ENCODE peak calls at places on chromosomes 13 and 19, in five cellular contexts. One of them, this sample, is unnamed.

GRCh38 chr19:48539503-48540096 is 12.4 kb upstream of the SULT2B1 start:
- DNase-seq in neuronal stem cell: no peak
- DNase-seq in H9: no peak
- DNase-seq in mesenchymal stem cell: peak
- DNase-seq in H1: no peak
- DNase-seq in this sample: peak

GRCh38 chr19:13670846-13671245 is 93.5 kb upstream of the MRI1 start:
- DNase-seq in H9: no peak
- DNase-seq in neuronal stem cell: no peak
- DNase-seq in mesenchymal stem cell: no peak
- DNase-seq in H1: no peak
- DNase-seq in this sample: no peak

GRCh38 chr13:99955747-99956472 is 15.7 kb downstream of the ZIC5 start:
- DNase-seq in H1: no peak
- DNase-seq in H9: peak
- DNase-seq in mesenchymal stem cell: no peak
- DNase-seq in neuronal stem cell: no peak
- DNase-seq in this sample: no peak

GRCh38 chr13:111658150-111659100 is 338.0 kb downstream of the TEX29 start:
- DNase-seq in H1: no peak
- DNase-seq in mesenchymal stem cell: no peak
- DNase-seq in H9: peak
- DNase-seq in neuronal stem cell: peak
- DNase-seq in this sample: no peak

GRCh38 chr19:6472713-6473112 is 8.6 kb downstream of the CRB3 start:
- DNase-seq in mesenchymal stem cell: no peak
- DNase-seq in H9: no peak
- DNase-seq in H1: no peak
- DNase-seq in neuronal stem cell: no peak
- DNase-seq in this sample: peak

GRCh38 chr13:24176351-24177101 is 16.0 kb downstream of the SPATA13 start:
- DNase-seq in H9: no peak
- DNase-seq in neuronal stem cell: no peak
- DNase-seq in H1: no peak
- DNase-seq in mesenchymal stem cell: no peak
- DNase-seq in this sample: no peak

GRCh38 chr13:113731192-113732175 is 27.5 kb upstream of the TMEM255B start:
- DNase-seq in neuronal stem cell: no peak
- DNase-seq in H9: no peak
- DNase-seq in H1: no peak
- DNase-seq in mesenchymal stem cell: no peak
- DNase-seq in this sample: no peak

GRCh38 chr13:80473695-80474094 is 132.8 kb upstream of the SPRY2 start:
- DNase-seq in neuronal stem cell: no peak
- DNase-seq in mesenchymal stem cell: peak
- DNase-seq in H9: no peak
- DNase-seq in H1: no peak
- DNase-seq in this sample: no peak

GRCh38 chr19:18416778-18417249 is 2.4 kb upstream of the SSBP4 start:
- DNase-seq in H9: peak
- DNase-seq in neuronal stem cell: peak
- DNase-seq in H1: no peak
- DNase-seq in mesenchymal stem cell: peak
- DNase-seq in this sample: peak

GRCh38 chr19:33477781-33478180 is 43.8 kb downstream of the PEPD start:
- DNase-seq in neuronal stem cell: no peak
- DNase-seq in H1: no peak
- DNase-seq in mesenchymal stem cell: no peak
- DNase-seq in H9: no peak
- DNase-seq in this sample: no peak

GRCh38 chr13:75091185-75091584 is 390.8 kb downstream of the TBC1D4 start:
- DNase-seq in H9: no peak
- DNase-seq in neuronal stem cell: no peak
- DNase-seq in H1: no peak
- DNase-seq in mesenchymal stem cell: no peak
- DNase-seq in this sample: no peak

GRCh38 chr19:55681131-55682087 is 6.4 kb downstream of the EPN1 start:
- DNase-seq in H9: no peak
- DNase-seq in neuronal stem cell: no peak
- DNase-seq in H1: no peak
- DNase-seq in mesenchymal stem cell: no peak
- DNase-seq in this sample: no peak

DNA sequence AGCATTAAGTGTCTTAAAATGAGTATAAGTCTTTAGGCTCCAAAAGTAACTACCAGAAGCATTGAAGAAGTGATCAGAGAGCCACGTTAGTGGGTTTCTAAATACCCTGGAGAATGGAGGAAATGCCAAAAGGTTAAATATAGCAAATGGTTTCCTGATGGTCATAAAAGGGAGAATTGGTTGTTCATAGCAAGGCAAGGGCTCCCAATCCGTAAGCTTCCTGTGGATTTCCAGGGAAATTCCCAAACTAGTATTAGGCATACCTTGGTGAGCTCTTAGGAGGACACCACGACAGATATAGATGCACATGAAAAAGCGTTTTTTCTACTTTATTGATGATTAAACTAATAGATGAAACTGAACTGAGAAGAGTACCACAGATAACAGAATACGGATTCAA is 410.9 kb downstream of the FOXO1 start:
- DNase-seq in mesenchymal stem cell: no peak
- DNase-seq in H1: no peak
- DNase-seq in H9: no peak
- DNase-seq in neuronal stem cell: no peak
- DNase-seq in this sample: no peak
- H4K91ac ChIP-seq in mesenchymal stem cell: no peak
- H4K91ac ChIP-seq in H1: no peak
- H4K91ac ChIP-seq in H9: no peak
- H4K91ac ChIP-seq in neuronal stem cell: no peak
- H4K91ac ChIP-seq in this sample: no peak

GRCh38 chr13:94739235-94739634 is 26.9 kb upstream of the SOX21 start:
- DNase-seq in H1: no peak
- DNase-seq in neuronal stem cell: no peak
- DNase-seq in mesenchymal stem cell: no peak
- DNase-seq in H9: no peak
- DNase-seq in this sample: no peak
- H2BK12ac ChIP-seq in H1: no peak
- H2BK12ac ChIP-seq in neuronal stem cell: no peak
- H2BK12ac ChIP-seq in mesenchymal stem cell: no peak
- H2BK12ac ChIP-seq in H9: no peak
- H2BK12ac ChIP-seq in this sample: no peak

DNA sequence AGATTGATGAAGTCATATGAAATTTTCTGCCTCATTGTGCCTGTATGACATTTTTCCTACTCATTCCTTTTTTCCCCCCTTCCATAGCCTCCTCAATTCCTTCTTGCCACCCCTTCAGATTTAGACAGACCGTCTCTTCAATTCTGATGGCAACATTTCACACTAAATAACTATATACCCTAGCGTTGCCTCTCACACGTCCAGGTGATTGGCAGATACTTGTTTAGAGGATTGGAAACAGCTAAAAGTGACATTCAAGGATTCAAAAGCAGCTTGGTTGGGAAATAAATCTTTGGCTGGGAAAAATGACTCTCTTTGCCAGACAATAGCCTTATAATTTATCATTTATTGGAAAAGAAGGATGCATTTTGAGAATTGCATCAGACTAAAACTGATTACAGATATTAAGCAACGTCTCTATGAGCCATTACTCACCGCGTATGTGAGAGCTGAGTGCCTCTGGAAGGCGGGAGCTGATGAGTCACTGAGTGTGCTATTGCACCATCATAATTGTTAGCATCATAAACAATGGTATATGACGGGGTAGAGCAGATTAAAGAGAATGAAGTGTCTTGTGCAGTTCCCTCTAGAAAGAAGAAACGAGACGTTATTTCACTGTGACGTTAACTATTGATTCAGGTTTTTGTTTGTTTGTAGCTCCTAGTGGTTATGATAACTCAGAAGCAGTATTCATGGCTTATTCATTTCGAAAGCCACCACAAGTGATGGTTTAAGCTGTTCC is 61.1 kb upstream of the FAM216B start:
- DNase-seq in H1: no peak
- DNase-seq in neuronal stem cell: no peak
- DNase-seq in H9: no peak
- DNase-seq in mesenchymal stem cell: peak
- DNase-seq in this sample: peak
- H4K8ac ChIP-seq in H1: no peak
- H4K8ac ChIP-seq in neuronal stem cell: no peak
- H4K8ac ChIP-seq in H9: no peak
- H4K8ac ChIP-seq in mesenchymal stem cell: no peak
- H4K8ac ChIP-seq in this sample: peak

DNA sequence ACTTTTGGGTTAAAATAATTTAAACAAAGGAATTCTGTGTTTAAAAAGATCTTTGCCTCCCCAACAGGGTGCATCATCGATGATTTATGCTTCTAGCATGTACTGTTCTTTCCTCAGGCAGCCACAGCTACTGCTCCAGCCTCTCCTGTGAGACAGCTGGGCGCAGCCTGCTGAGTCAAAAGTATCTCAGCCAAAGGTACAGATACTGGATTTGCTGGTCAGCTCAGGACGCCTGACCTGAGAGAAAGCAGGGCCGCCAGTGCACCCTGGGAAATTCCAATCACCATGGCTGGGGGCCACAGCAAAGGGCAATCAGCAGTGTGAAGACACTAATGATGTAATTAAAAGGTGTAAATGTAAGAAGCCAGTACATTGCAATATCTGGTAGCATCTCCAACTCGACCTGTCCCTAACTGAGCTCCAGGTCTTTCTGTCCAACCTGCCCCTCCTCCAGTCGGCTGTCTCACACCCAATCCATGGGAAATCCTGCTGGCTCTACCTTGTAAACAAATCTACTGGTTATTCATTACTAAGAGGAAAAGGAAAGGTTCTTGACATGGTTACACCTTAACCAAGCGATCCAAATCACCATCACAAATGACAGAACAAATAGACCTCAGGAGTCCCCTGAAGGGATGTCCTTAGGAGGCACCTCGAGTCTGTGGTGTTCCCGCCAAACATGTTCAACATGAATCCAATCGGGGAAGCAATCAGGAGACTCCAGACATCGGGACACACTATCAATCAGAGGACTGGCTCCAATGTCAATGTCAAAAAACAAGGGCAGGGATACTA is 7.3 kb downstream of the OPA3 start:
- DNase-seq in neuronal stem cell: no peak
- DNase-seq in H9: no peak
- DNase-seq in mesenchymal stem cell: peak
- DNase-seq in H1: no peak
- DNase-seq in this sample: peak
- H4K91ac ChIP-seq in neuronal stem cell: no peak
- H4K91ac ChIP-seq in H9: no peak
- H4K91ac ChIP-seq in mesenchymal stem cell: no peak
- H4K91ac ChIP-seq in H1: no peak
- H4K91ac ChIP-seq in this sample: no peak

GRCh38 chr13:62125451-62125850 is 709.8 kb upstream of the PCDH20 start:
- DNase-seq in H1: no peak
- DNase-seq in neuronal stem cell: no peak
- DNase-seq in mesenchymal stem cell: no peak
- DNase-seq in H9: no peak
- DNase-seq in this sample: no peak

GRCh38 chr13:62129000-62129551 is 713.4 kb upstream of the PCDH20 start:
- DNase-seq in neuronal stem cell: no peak
- DNase-seq in H9: no peak
- DNase-seq in H1: no peak
- DNase-seq in mesenchymal stem cell: no peak
- DNase-seq in this sample: no peak

GRCh38 chr13:62130016-62130970 is 714.6 kb upstream of the PCDH20 start:
- DNase-seq in mesenchymal stem cell: no peak
- DNase-seq in neuronal stem cell: peak
- DNase-seq in H9: no peak
- DNase-seq in H1: no peak
- DNase-seq in this sample: no peak

GRCh38 chr13:62123409-62123808 is 707.8 kb upstream of the PCDH20 start:
- DNase-seq in H1: no peak
- DNase-seq in H9: no peak
- DNase-seq in neuronal stem cell: no peak
- DNase-seq in mesenchymal stem cell: no peak
- DNase-seq in this sample: no peak

DNA sequence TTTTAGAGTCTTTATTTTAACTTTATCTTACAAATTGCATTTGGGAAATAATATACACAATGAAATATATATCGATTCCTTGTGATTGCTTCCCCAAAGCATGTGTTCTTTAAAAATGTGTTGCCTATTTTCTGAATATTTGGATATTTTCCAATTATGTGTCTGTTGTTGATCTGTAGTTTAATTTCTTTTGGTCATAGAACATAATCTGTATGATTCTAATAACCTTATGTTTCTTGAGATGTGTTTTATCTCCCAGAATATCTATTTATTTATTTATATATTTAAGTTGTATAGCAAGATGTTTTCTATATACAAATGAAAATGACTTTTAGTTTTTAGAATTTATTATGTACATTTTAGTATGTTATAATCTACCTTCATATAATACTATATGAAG is 710.8 kb upstream of the PCDH20 start:
- DNase-seq in neuronal stem cell: no peak
- DNase-seq in H9: no peak
- DNase-seq in mesenchymal stem cell: no peak
- DNase-seq in H1: no peak
- DNase-seq in this sample: no peak
- H2BK12ac ChIP-seq in neuronal stem cell: no peak
- H2BK12ac ChIP-seq in H9: no peak
- H2BK12ac ChIP-seq in mesenchymal stem cell: no peak
- H2BK12ac ChIP-seq in H1: no peak
- H2BK12ac ChIP-seq in this sample: no peak

GRCh38 chr13:27171244-27171829 is at the start of gene USP12:
- DNase-seq in neuronal stem cell: no peak
- DNase-seq in H9: peak
- DNase-seq in H1: no peak
- DNase-seq in mesenchymal stem cell: peak
- DNase-seq in this sample: no peak
- H4K8ac ChIP-seq in neuronal stem cell: no peak
- H4K8ac ChIP-seq in H9: no peak
- H4K8ac ChIP-seq in H1: peak
- H4K8ac ChIP-seq in mesenchymal stem cell: peak
- H4K8ac ChIP-seq in this sample: peak

GRCh38 chr19:21143846-21144245 is 2.0 kb downstream of the ZNF431 start:
- DNase-seq in neuronal stem cell: no peak
- DNase-seq in mesenchymal stem cell: peak
- DNase-seq in H9: no peak
- DNase-seq in H1: no peak
- DNase-seq in this sample: peak

GRCh38 chr19:21138130-21138529 is 3.7 kb upstream of the ZNF431 start:
- DNase-seq in H1: no peak
- DNase-seq in H9: no peak
- DNase-seq in neuronal stem cell: no peak
- DNase-seq in mesenchymal stem cell: no peak
- DNase-seq in this sample: no peak

GRCh38 chr19:21147540-21147939 is 5.7 kb downstream of the ZNF431 start:
- DNase-seq in mesenchymal stem cell: no peak
- DNase-seq in H9: no peak
- DNase-seq in H1: no peak
- DNase-seq in neuronal stem cell: no peak
- DNase-seq in this sample: no peak

GRCh38 chr19:21143428-21143827 is 1.6 kb downstream of the ZNF431 start:
- DNase-seq in mesenchymal stem cell: no peak
- DNase-seq in neuronal stem cell: no peak
- DNase-seq in H9: no peak
- DNase-seq in H1: no peak
- DNase-seq in this sample: no peak

GRCh38 chr19:21141787-21142464 is at the start of gene ZNF431:
- DNase-seq in neuronal stem cell: peak
- DNase-seq in H1: peak
- DNase-seq in mesenchymal stem cell: peak
- DNase-seq in H9: peak
- DNase-seq in this sample: peak
- H4K91ac ChIP-seq in neuronal stem cell: no peak
- H4K91ac ChIP-seq in H1: no peak
- H4K91ac ChIP-seq in mesenchymal stem cell: no peak
- H4K91ac ChIP-seq in H9: no peak
- H4K91ac ChIP-seq in this sample: peak

GRCh38 chr13:39655569-39656324 is at the start of gene COG6:
- DNase-seq in H1: peak
- DNase-seq in H9: peak
- DNase-seq in mesenchymal stem cell: peak
- DNase-seq in neuronal stem cell: peak
- DNase-seq in this sample: peak
- H2BK12ac ChIP-seq in H1: no peak
- H2BK12ac ChIP-seq in H9: no peak
- H2BK12ac ChIP-seq in mesenchymal stem cell: no peak
- H2BK12ac ChIP-seq in neuronal stem cell: no peak
- H2BK12ac ChIP-seq in this sample: no peak

This sample was measured in trophoblast cell.